ENCODE peak calls at places on chromosome 18, in seven cellular contexts. W is NCI-H1105; O is AG09319; L is stimulated activated CD4-positive, alpha-beta T cell treated with anti-CD3 and anti-CD28 coated beads, Interleukin-12 subunit alpha, Interleukin-12 subunit beta, amount 100 ng/mL, for 24 hours; P is left kidney; C is activated T-cell treated with anti-CD3 and anti-CD28 coated beads, Interleukin-2, amount 50 U/mL, for 24 hours; U is NCI-H1092 treated with DMSO at 0.1 percent for 48 hours. I is an unnamed sample.

GRCh38 chr18:10295751-10296150 is 158.7 kb upstream of the APCDD1 start:
- DNase-seq in O (no peak), P (no peak), C (no peak), L (no peak), U (no peak), W (no peak), I (no peak)

GRCh38 chr18:6509417-6510198 is 94.9 kb upstream of the L3MBTL4 start:
- DNase-seq in L (no peak), C (no peak), O (no peak), U (no peak), P (peak; percentile 38), W (no peak), I (no peak)

GRCh38 chr18:2912357-2913299 is 65.8 kb downstream of the EMILIN2 start:
- DNase-seq in U (no peak), W (no peak), P (no peak), L (no peak), O (no peak), C (no peak), I (no peak)

GRCh38 chr18:58257461-58257860 is 213.4 kb downstream of the NEDD4L start:
- DNase-seq in W (no peak), U (no peak), O (no peak), C (no peak), L (no peak), P (peak; percentile 76), I (no peak)

GRCh38 chr18:52510139-52510538 is 170.1 kb downstream of the DCC start:
- DNase-seq in U (no peak), O (no peak), W (no peak), C (no peak), P (no peak), L (no peak), I (no peak)

GRCh38 chr18:6920099-6920955 is 190.8 kb downstream of the ARHGAP28 start:
- DNase-seq in U (peak; percentile 53), L (no peak), W (no peak), O (peak; percentile 18), P (peak; percentile 90), C (no peak), I (peak; percentile 37)

GRCh38 chr18:80246656-80247402 is 485 bp downstream of the PARD6G start:
- DNase-seq in U (no peak), C (peak; percentile 51), O (no peak), P (peak; percentile 67), W (no peak), L (no peak), I (no peak)

GRCh38 chr18:37294951-37295350 is 270.6 kb downstream of the CELF4 start:
- DNase-seq in P (peak; percentile 42), U (no peak), W (no peak), L (no peak), O (no peak), C (no peak), I (no peak)

GRCh38 chr18:3235846-3236245 is 11.8 kb upstream of the MYL12A start:
- DNase-seq in U (no peak), P (no peak), L (no peak), W (no peak), C (no peak), O (no peak), I (no peak)

GRCh38 chr18:7980661-7981060 is 413.5 kb downstream of the PTPRM start:
- DNase-seq in L (no peak), C (no peak), O (peak; percentile 4), W (no peak), P (peak; percentile 78), U (no peak), I (no peak)

GRCh38 chr18:23283933-23284430 is 148.7 kb downstream of the CABLES1 start:
- DNase-seq in O (no peak), L (no peak), C (no peak), P (no peak), U (no peak), W (no peak), I (no peak)

GRCh38 chr18:13999266-13999665 is 83.9 kb upstream of the MC2R start:
- DNase-seq in P (peak; percentile 57), O (no peak), L (no peak), C (no peak), W (no peak), U (no peak), I (no peak)

GRCh38 chr18:46718501-46719341 is 38.1 kb downstream of the ST8SIA5 start:
- DNase-seq in W (no peak), C (no peak), P (no peak), U (no peak), L (no peak), O (peak; percentile 23), I (no peak)

GRCh38 chr18:50724631-50725235 is 95.1 kb downstream of the MRO start:
- DNase-seq in P (peak; percentile 89), L (no peak), U (no peak), O (no peak), W (no peak), C (no peak), I (no peak)

GRCh38 chr18:939167-939566 is 34.5 kb downstream of the ADCYAP1 start:
- DNase-seq in P (no peak), O (no peak), L (no peak), U (no peak), C (no peak), W (no peak), I (no peak)

GRCh38 chr18:74196220-74197119 is 48.1 kb downstream of the TIMM21 start:
- DNase-seq in P (peak; percentile 87), W (peak; percentile 50), U (peak; percentile 90), C (peak; percentile 42), O (no peak), L (peak; percentile 11), I (no peak)

GRCh38 chr18:27057459-27058302 is 127.4 kb downstream of the CHST9 start:
- DNase-seq in U (peak; percentile 92), W (no peak), P (peak; percentile 14), L (no peak), O (no peak), C (no peak), I (no peak)

GRCh38 chr18:30254331-30254730 is 788.2 kb downstream of the DSC3 start:
- DNase-seq in C (no peak), O (no peak), L (no peak), U (no peak), W (no peak), P (no peak), I (no peak)

GRCh38 chr18:25305584-25305983 is 46.4 kb downstream of the ZNF521 start:
- DNase-seq in O (no peak), P (no peak), U (no peak), C (no peak), W (no peak), L (no peak), I (no peak)

GRCh38 chr18:13540783-13541182 is 185.6 kb downstream of the FAM210A start:
- DNase-seq in P (no peak), O (no peak), L (no peak), U (no peak), C (peak; percentile 48), W (no peak), I (no peak)

GRCh38 chr18:45755936-45756335 is 32.0 kb downstream of the SLC14A1 start:
- DNase-seq in C (no peak), U (peak; percentile 41), P (peak; percentile 60), W (peak; percentile 37), L (no peak), O (no peak), I (peak; percentile 59)

GRCh38 chr18:11859903-11860407 is 8.7 kb downstream of the CHMP1B start:
- DNase-seq in O (no peak), L (no peak), U (no peak), P (peak; percentile 23), W (no peak), C (peak; percentile 14), I (no peak)

GRCh38 chr18:28792404-28793103 is 615.6 kb upstream of the CDH2 start:
- DNase-seq in P (no peak), L (no peak), W (peak; percentile 21), U (no peak), C (no peak), O (no peak), I (peak; percentile 14)

GRCh38 chr18:74869904-74870863 is 272.5 kb downstream of the ZNF407 start:
- DNase-seq in O (no peak), C (no peak), W (no peak), P (no peak), L (no peak), U (no peak), I (no peak)

GRCh38 chr18:10113156-10114022 is 199.6 kb downstream of the VAPA start:
- DNase-seq in U (no peak), W (no peak), L (no peak), O (no peak), P (peak; percentile 71), C (no peak), I (no peak)

I was measured in NCI-H2029.